ENCODE peak calls at places on chromosomes 3 and 15, in four cellular contexts. Y is PC-3, G is HCT116, S is GM23338. K is an unnamed sample.

GRCh38 chr15:38868326-38869114 is 303.9 kb upstream of the RASGRP1 start:
- DNase-seq in Y (peak; percentile 95), S (no peak), G (peak; percentile 3), K (peak; percentile 97)

GRCh38 chr3:44511238-44511567 is 33.7 kb upstream of the ZNF445 start:
- DNase-seq in G (no peak), S (no peak), Y (no peak), K (no peak)

GRCh38 chr3:49602877-49603411 is 48.7 kb downstream of the BSN start:
- DNase-seq in S (no peak), G (peak; percentile 63), Y (peak; percentile 77), K (no peak)

GRCh38 chr3:183149915-183150825 is 12.4 kb downstream of the LAMP3 start:
- DNase-seq in G (no peak), S (peak; percentile 12), Y (no peak), K (peak; percentile 38)

GRCh38 chr3:177514341-177515193 is 317.3 kb upstream of the TBL1XR1 start:
- DNase-seq in Y (no peak), G (no peak), S (no peak), K (no peak)

GRCh38 chr3:117752984-117753717 is 1043.6 kb downstream of the TUSC7 start:
- DNase-seq in G (no peak), S (no peak), Y (peak; percentile 21), K (peak; percentile 82)

GRCh38 chr15:42724276-42724675 is 12.7 kb downstream of the CDAN1 start:
- DNase-seq in G (no peak), Y (no peak), S (no peak), K (no peak)

GRCh38 chr3:61637088-61638051 is 76.0 kb downstream of the PTPRG start:
- DNase-seq in Y (no peak), S (no peak), G (no peak), K (peak; percentile 23)

GRCh38 chr3:108301695-108302404 is 5.5 kb downstream of the HHLA2 start:
- DNase-seq in G (no peak), Y (peak; percentile 51), S (no peak), K (peak; percentile 8)

GRCh38 chr3:141797167-141797773 is 34.1 kb downstream of the GRK7 start:
- DNase-seq in S (peak; percentile 96), G (no peak), Y (no peak), K (peak; percentile 66)

GRCh38 chr3:87855211-87855610 is 203.6 kb downstream of the CGGBP1 start:
- DNase-seq in Y (no peak), S (no peak), G (no peak), K (no peak)

GRCh38 chr15:36938764-36939163 is 161.6 kb downstream of the MEIS2 start:
- DNase-seq in Y (no peak), G (no peak), S (no peak), K (no peak)

GRCh38 chr3:53255360-53255774 is 455 bp downstream of the TKT start:
- DNase-seq in S (no peak), G (no peak), Y (no peak), K (peak; percentile 76)

GRCh38 chr3:22982981-22983582 is 220.0 kb upstream of the UBE2E2 start:
- DNase-seq in Y (peak; percentile 35), S (no peak), G (no peak), K (no peak)

GRCh38 chr3:124126446-124127017 is 134.6 kb upstream of the ROPN1 start:
- DNase-seq in G (no peak), Y (no peak), S (no peak), K (no peak)

GRCh38 chr3:50237754-50238548 is 1.9 kb downstream of the GNAI2 start:
- DNase-seq in Y (peak; percentile 89), G (no peak), S (peak; percentile 84), K (peak; percentile 95)

GRCh38 chr3:175176556-175176955 is 317.4 kb downstream of the NAALADL2 start:
- DNase-seq in S (peak; percentile 12), Y (no peak), G (no peak), K (no peak)

GRCh38 chr3:23594897-23595670 is 210.7 kb upstream of the UBE2E1 start:
- DNase-seq in S (no peak), G (no peak), Y (no peak), K (peak; percentile 23)

GRCh38 chr3:177777699-177778098 is 580.4 kb upstream of the TBL1XR1 start:
- DNase-seq in G (peak; percentile 51), Y (peak; percentile 67), S (peak; percentile 63), K (peak; percentile 53)

GRCh38 chr3:139421459-139421858 is 32.0 kb upstream of the COPB2 start:
- DNase-seq in Y (no peak), S (no peak), G (no peak), K (no peak)

GRCh38 chr3:184314700-184315505 is 497 bp downstream of the EIF4G1 start:
- DNase-seq in S (peak; percentile 66), Y (peak; percentile 61), G (no peak), K (peak; percentile 90)

GRCh38 chr3:154779571-154779970 is 300.5 kb upstream of the MME start:
- DNase-seq in Y (peak; percentile 8), S (no peak), G (no peak), K (peak; percentile 50)

GRCh38 chr3:13894812-13895154 is 14.9 kb upstream of the WNT7A start:
- DNase-seq in G (no peak), Y (no peak), S (no peak), K (no peak)
- H3K4me3 ChIP-seq in G (no peak overlapping the region), Y (peak overlapping the region; percentile 79), S (peak overlapping the region; percentile 90), K (peak overlapping the region; percentile 82)

GRCh38 chr15:89495638-89496145 is 691 bp downstream of the RHCG start:
- DNase-seq in G (no peak), Y (peak; percentile 23), S (no peak), K (no peak)

GRCh38 chr15:89494941-89495637 is 1.3 kb downstream of the RHCG start:
- DNase-seq in Y (peak; percentile 21), G (no peak), S (peak; percentile 73), K (peak; percentile 33)

GRCh38 chr15:89498574-89498906 is 2.2 kb upstream of the RHCG start:
- DNase-seq in G (no peak), S (no peak), Y (no peak), K (no peak)

GRCh38 chr15:89494006-89494405 is 2.4 kb downstream of the RHCG start:
- DNase-seq in G (no peak), S (no peak), Y (no peak), K (no peak)

GRCh38 chr15:89496155-89497098 is at the start of gene RHCG:
- DNase-seq in G (no peak), S (peak; percentile 96), Y (no peak), K (peak; percentile 59)
- TF ChIP-seq EZH2 in G (no peak), S (no peak), Y (no peak), K (peak; percentile 68)

GRCh38 chr3:134252766-134253165 is 2.1 kb upstream of the RYK start:
- DNase-seq in S (peak; percentile 68), G (no peak), Y (no peak), K (no peak)
- H2AFZ ChIP-seq in S (peak overlapping the region; percentile 7), G (no peak overlapping the region), Y (no peak overlapping the region), K (no peak overlapping the region)

DNA sequence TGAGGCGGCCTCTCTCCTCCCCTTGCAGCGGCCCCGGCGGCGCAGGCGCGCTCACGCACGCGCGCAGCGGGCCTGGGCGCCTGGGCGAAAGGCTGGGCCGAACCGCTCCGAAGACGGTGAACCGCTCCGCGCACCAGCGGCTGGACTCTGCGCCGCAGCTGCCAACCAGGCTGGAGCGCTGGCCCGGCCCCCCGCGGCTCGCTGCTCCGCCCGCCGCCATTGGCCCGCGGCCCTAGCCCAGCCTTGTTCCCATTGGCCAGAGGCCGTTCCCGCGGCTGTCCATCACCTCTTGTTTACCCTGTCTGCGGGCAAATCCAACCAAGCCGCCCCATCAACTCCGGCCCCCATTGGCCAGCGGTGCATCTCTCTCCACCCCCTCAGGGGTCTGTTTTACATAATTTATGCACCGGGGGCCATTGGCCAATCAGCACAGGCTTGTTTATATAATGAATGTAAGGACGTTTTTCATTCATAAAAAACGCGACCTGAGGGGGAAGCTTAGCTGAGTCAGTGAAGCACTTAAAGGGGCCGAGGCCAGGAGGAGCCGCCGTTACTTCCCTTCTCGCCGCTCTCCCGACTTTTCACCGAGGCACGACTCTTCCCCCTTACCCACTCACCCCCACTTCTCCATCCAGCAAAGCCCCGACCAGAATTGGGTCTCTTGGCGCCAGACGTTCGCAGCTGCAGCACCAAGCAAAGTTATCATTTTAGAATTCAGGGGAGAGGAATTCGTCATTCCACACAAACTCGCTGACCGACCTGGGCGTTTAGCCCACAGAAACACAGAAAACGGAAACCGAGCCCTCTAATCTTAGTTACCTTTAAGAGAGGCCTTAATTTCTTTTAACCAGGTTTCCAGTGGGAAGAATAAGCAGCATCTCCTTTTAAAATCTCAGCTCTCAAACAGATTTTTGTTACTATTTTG is at the start of gene ETV5:
- DNase-seq in S (peak; percentile 99), Y (peak; percentile 99), G (peak; percentile 98), K (peak; percentile 100)
- H3K4me3 ChIP-seq in S (peak within 1 kb of the TSS; percentile 87), Y (peak within 1 kb of the TSS; percentile 96), G (peak within 1 kb of the TSS; percentile 91), K (peak within 1 kb of the TSS; percentile 87)

GRCh38 chr3:37588761-37589160 is 272.9 kb upstream of the CTDSPL start:
- DNase-seq in S (no peak), Y (no peak), G (no peak), K (no peak)

GRCh38 chr3:37592328-37592727 is 269.4 kb upstream of the CTDSPL start:
- DNase-seq in Y (no peak), G (no peak), S (no peak), K (no peak)

GRCh38 chr3:37593796-37594195 is 267.9 kb upstream of the CTDSPL start:
- DNase-seq in S (no peak), Y (no peak), G (no peak), K (no peak)

GRCh38 chr3:37591130-37591865 is 270.4 kb upstream of the CTDSPL start:
- DNase-seq in Y (no peak), G (no peak), S (no peak), K (no peak)

GRCh38 chr3:37590328-37591079 is 271.2 kb upstream of the CTDSPL start:
- DNase-seq in Y (no peak), G (no peak), S (no peak), K (peak; percentile 17)
- TF ChIP-seq EZH2 in Y (no peak), G (no peak), S (no peak), K (no peak)

GRCh38 chr3:31495971-31496370 is 36.8 kb upstream of the STT3B start:
- DNase-seq in S (no peak), G (no peak), Y (peak; percentile 44), K (peak; percentile 78)
- H2AFZ ChIP-seq in S (peak overlapping the region; percentile 43), G (no peak overlapping the region), Y (no peak overlapping the region), K (peak overlapping the region; percentile 13)

GRCh38 chr3:194738254-194739093 is 52.8 kb downstream of the FAM43A start:
- DNase-seq in Y (peak; percentile 85), G (peak; percentile 22), S (no peak), K (peak; percentile 93)

GRCh38 chr3:194739498-194740284 is 54.0 kb downstream of the FAM43A start:
- DNase-seq in S (no peak), Y (peak; percentile 76), G (peak; percentile 10), K (no peak)

GRCh38 chr3:194736277-194736895 is 50.7 kb downstream of the FAM43A start:
- DNase-seq in Y (no peak), S (no peak), G (no peak), K (no peak)

GRCh38 chr3:194740859-194741486 is 55.3 kb downstream of the FAM43A start:
- DNase-seq in S (peak; percentile 33), G (peak; percentile 91), Y (peak; percentile 96), K (no peak)

DNA sequence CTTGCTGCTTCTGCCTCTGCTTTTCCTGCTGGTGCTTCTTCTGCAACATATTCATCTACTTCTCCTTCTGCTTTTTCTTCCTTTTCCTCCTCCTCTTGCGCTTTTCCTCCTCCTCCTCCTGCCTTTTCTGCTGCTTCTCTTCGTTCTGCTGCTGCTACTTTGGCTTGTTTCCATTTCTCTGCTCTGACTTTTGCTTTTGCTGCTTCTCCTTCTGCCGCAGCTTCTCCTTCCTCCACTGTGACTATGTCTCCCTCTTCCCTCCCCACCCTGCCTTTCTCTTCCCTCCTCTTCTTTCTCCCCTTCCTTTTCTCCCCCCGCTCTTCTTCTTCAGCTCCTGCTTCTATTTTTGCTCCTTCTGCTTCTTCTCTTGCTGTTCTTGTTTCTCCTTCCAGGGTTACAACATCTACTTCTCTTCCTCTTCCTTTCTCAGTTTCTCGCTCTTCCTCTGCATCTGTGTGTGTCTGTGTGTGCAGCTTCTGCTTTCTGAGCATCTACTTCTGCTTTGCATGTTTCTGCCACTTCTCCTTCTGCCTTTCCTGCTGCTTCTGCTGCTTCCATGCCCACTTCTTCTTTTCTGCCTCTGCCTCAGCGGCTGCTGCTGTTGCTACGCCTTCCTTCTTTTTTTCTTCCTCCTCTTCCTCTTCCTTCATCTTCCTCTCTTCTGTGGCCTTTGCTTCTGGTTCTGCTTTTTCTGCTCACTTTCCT is 51.4 kb downstream of the FAM43A start:
- DNase-seq in G (no peak), S (no peak), Y (no peak), K (no peak)
- H3K4me3 ChIP-seq in G (no peak overlapping the region), S (no peak overlapping the region), Y (no peak overlapping the region), K (no peak overlapping the region)

K was measured in GM23248.